ENCODE peak calls at places on chromosomes 11 and 22, in four cellular contexts. F is GM12878, W is K562, N is H1. Q is an unnamed sample.

GRCh38 chr11:78406568-78407196 is 10.9 kb downstream of the GAB2 start:
- DNase-seq in F (no peak), W (no peak), N (no peak), Q (no peak)

GRCh38 chr22:30249049-30250038 is 2.8 kb upstream of the LIF start:
- DNase-seq in F (no peak), W (peak), N (no peak), Q (no peak)

GRCh38 chr11:71774603-71775222 is 58.3 kb upstream of the DEFB108B start:
- DNase-seq in F (no peak), W (no peak), N (no peak), Q (no peak)

GRCh38 chr11:67534070-67534679 is 10.9 kb upstream of the CABP2 start:
- DNase-seq in F (no peak), W (no peak), N (no peak), Q (peak)

GRCh38 chr11:16784097-16784496 is 45.6 kb downstream of the C11orf58 start:
- DNase-seq in F (no peak), W (no peak), N (no peak), Q (no peak)

GRCh38 chr11:84425704-84426103 is 1139.5 kb upstream of the CCDC90B start:
- DNase-seq in F (no peak), W (no peak), N (no peak), Q (no peak)

GRCh38 chr11:64339754-64340408 is at the start of gene CCDC88B:
- DNase-seq in F (no peak), W (no peak), N (no peak), Q (no peak)

GRCh38 chr11:82043316-82043715 is 690.3 kb downstream of the FAM181B start:
- DNase-seq in F (no peak), W (no peak), N (no peak), Q (no peak)

GRCh38 chr22:49765091-49765771 is 62.4 kb downstream of the BRD1 start:
- DNase-seq in F (no peak), W (no peak), N (peak), Q (no peak)

GRCh38 chr11:116885951-116886629 is 48.7 kb upstream of the APOA1 start:
- DNase-seq in F (no peak), W (no peak), N (no peak), Q (no peak)
- H3K27ac ChIP-seq in F (no peak), W (no peak), N (no peak), Q (no peak)

DNA sequence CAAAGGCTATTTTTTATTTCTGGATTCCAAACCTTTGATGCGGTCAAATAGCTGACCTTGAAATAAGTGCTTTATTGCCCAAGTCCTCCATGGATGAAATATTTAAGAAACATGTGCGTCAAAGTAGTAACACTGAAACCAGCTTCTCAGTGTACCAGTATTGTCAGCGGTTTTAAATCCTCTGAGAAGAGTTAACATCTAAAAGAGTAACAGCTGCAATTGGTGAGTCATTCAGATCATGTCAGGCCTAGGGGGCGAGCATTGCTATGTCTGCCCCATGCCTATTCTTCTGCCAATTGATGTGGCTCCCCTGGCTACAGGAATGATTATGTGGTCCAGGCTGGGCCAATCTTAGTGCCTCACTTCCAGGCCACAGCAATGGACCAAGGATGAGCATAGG is 263.3 kb upstream of the SORL1-AS1 start:
- DNase-seq in F (no peak), W (no peak), N (no peak), Q (no peak)
- TF ChIP-seq CREB1 in F (no peak), W (no peak), N (no peak), Q (no peak)

GRCh38 chr11:46712874-46713576 is 6.0 kb upstream of the F2 start:
- DNase-seq in F (no peak), W (no peak), N (no peak), Q (no peak)
- H3K27ac ChIP-seq in F (no peak), W (no peak), N (no peak), Q (no peak)

DNA sequence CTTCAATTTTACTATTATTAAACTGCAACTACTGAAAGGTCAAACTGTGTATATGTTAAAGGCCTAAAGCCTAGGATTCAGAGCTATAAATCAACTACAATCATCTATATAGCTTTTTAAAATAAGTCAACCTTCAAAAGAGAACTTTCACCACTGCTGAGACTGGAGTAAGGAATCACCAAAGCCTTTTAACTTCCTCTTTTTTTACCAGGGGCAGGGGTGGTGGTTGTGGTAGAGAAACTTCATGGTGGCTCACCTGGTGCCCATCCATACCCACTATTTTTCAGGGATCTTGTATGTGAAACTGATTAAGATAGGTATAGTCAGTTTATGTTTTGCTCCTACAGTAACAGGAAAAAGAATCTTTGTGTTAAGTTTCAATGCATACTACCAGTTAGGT is 31.5 kb downstream of the TSG101 start:
- DNase-seq in F (no peak), W (no peak), N (no peak), Q (no peak)
- TF ChIP-seq CREB1 in F (no peak), W (no peak), N (no peak), Q (no peak)

Q was measured in GM23338.